ENCODE peak calls at places on chromosomes 16 and 17, in ten cellular contexts. P is A549, I is dorsolateral prefrontal cortex, M is Calu3, O is B cell, C is nephron progenitor cell, F is RWPE1, G is coronary artery, Z is stomach, T is ovary. A is an unnamed sample.

GRCh38 chr16:86614699-86615098 is 36.4 kb downstream of the FOXL1 start:
- DNase-seq in P (no peak), I (no peak), M (no peak), O (no peak), C (no peak), F (no peak), G (no peak), Z (no peak), T (no peak), A (no peak)

GRCh38 chr16:15949210-15950166 is at the start of gene ABCC1:
- DNase-seq in P (peak), I (no peak), M (peak), O (peak), C (peak), F (peak), G (no peak), Z (peak), T (peak), A (no peak)

GRCh38 chr17:27339836-27340550 is 46.1 kb downstream of the WSB1 start:
- DNase-seq in P (peak), I (no peak), M (peak), O (no peak), C (no peak), F (peak), G (no peak), Z (no peak), T (no peak), A (no peak)

GRCh38 chr17:79993390-79994221 is 42.1 kb downstream of the TBC1D16 start:
- DNase-seq in P (peak), I (peak), M (peak), O (peak), C (peak), F (peak), G (no peak), Z (peak), T (peak), A (no peak)

GRCh38 chr17:47705536-47706481 is 11.8 kb downstream of the TBKBP1 start:
- DNase-seq in P (no peak), I (no peak), M (no peak), O (no peak), C (no peak), F (no peak), G (no peak), Z (no peak), T (no peak), A (no peak)

GRCh38 chr17:31581491-31581890 is 190.0 kb downstream of the RAB11FIP4 start:
- DNase-seq in P (no peak), I (no peak), M (no peak), O (no peak), C (no peak), F (no peak), G (peak), Z (peak), T (no peak), A (no peak)

GRCh38 chr16:87161822-87162676 is 155.1 kb downstream of the C16orf95 start:
- DNase-seq in P (no peak), I (no peak), M (no peak), O (no peak), C (no peak), F (no peak), G (no peak), Z (no peak), T (no peak), A (no peak)

GRCh38 chr17:66980896-66981295 is 16.4 kb downstream of the CACNG4 start:
- DNase-seq in P (no peak), I (no peak), M (no peak), O (no peak), C (no peak), F (no peak), G (no peak), Z (no peak), T (no peak), A (no peak)

GRCh38 chr16:25692307-25692706 is 548 bp downstream of the HS3ST4 start:
- DNase-seq in P (no peak), I (no peak), M (no peak), O (no peak), C (peak), F (no peak), G (no peak), Z (peak), T (no peak), A (no peak)

GRCh38 chr16:48365601-48366164 is 19.5 kb downstream of the SIAH1 start:
- DNase-seq in P (peak), I (peak), M (peak), O (peak), C (peak), F (peak), G (peak), Z (peak), T (peak), A (peak)

GRCh38 chr17:41406205-41406604 is 8.8 kb upstream of the KRT31 start:
- DNase-seq in P (peak), I (no peak), M (peak), O (no peak), C (no peak), F (peak), G (no peak), Z (no peak), T (no peak), A (no peak)
- TF ChIP-seq CTCF in P (peak), I (no peak), M (no peak), O (no peak), C (no peak), F (no peak), G (no peak), Z (no peak), T (no peak), A (peak)

GRCh38 chr16:67636713-67637112 is 8.2 kb upstream of the CARMIL2 start:
- DNase-seq in P (no peak), I (no peak), M (no peak), O (no peak), C (no peak), F (no peak), G (no peak), Z (no peak), T (no peak), A (no peak)

GRCh38 chr16:67628216-67628615 is 16.7 kb upstream of the CARMIL2 start:
- DNase-seq in P (no peak), I (no peak), M (no peak), O (no peak), C (no peak), F (no peak), G (no peak), Z (no peak), T (no peak), A (no peak)

GRCh38 chr16:67637625-67638024 is 7.3 kb upstream of the CARMIL2 start:
- DNase-seq in P (no peak), I (no peak), M (no peak), O (no peak), C (no peak), F (no peak), G (no peak), Z (no peak), T (no peak), A (no peak)

GRCh38 chr16:67632415-67633172 is 12.3 kb upstream of the CARMIL2 start:
- DNase-seq in P (no peak), I (peak), M (no peak), O (no peak), C (no peak), F (no peak), G (no peak), Z (no peak), T (peak), A (no peak)
- TF ChIP-seq CTCF in P (no peak), I (no peak), M (no peak), O (no peak), C (no peak), F (no peak), G (no peak), Z (no peak), T (no peak), A (no peak)

GRCh38 chr17:56653877-56654276 is 60.4 kb downstream of the NOG start:
- DNase-seq in P (peak), I (no peak), M (peak), O (peak), C (peak), F (peak), G (no peak), Z (no peak), T (no peak), A (no peak)
- TF ChIP-seq CTCF in P (peak), I (peak), M (peak), O (peak), C (peak), F (peak), G (no peak), Z (no peak), T (no peak), A (peak)

DNA sequence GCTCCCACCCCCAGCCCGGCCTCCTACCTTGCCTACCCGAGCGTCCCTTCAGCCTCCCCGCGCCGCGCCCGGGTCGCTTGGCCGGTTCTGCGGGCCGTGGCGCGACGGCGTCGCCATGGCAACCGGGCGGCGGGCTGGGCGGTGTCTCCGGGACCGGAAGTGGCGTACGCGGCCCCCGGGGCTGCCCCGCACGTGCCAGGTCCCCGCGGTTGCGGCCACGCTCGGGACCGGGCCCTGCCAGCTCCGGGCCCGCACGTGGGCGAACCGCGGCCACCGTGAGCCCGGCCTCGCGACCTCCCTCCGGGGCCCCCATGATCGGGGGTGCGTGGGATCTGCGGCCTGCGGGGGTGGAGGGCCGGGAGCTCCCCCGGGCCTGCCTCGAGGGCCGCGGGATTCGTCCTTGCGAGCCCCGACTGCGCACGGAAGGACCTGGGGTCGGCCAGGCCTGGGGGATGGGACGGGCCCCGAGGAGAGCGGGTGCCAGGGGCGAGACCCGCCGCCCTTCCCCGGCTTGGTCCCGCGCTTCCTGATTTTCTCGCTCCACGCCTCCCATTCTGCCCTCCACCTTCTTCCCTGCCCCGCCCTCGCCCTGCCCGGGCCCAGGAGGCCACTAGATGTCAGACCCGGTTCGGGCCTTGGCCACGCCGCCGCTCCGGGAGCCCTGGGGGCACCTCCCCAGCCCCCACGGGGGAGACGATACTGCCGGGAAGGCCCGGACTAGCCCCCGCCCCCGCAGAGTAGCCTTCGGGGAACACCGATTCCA is at the start of gene CYB561:
- DNase-seq in P (peak), I (no peak), M (peak), O (peak), C (peak), F (peak), G (no peak), Z (peak), T (peak), A (no peak)
- TF ChIP-seq CTCF in P (no peak), I (no peak), M (no peak), O (peak), C (no peak), F (peak), G (no peak), Z (no peak), T (no peak), A (peak)

GRCh38 chr16:22214893-22215292 is 8.8 kb downstream of the EEF2K start:
- DNase-seq in P (peak), I (no peak), M (no peak), O (no peak), C (no peak), F (no peak), G (no peak), Z (no peak), T (no peak), A (no peak)
- TF ChIP-seq CTCF in P (no peak), I (no peak), M (no peak), O (no peak), C (no peak), F (no peak), G (no peak), Z (no peak), T (no peak), A (no peak)

GRCh38 chr16:88941933-88942909 is 34.8 kb downstream of the CBFA2T3 start:
- DNase-seq in P (peak), I (no peak), M (no peak), O (peak), C (peak), F (peak), G (no peak), Z (peak), T (peak), A (no peak)
- TF ChIP-seq CTCF in P (peak), I (peak), M (no peak), O (peak), C (peak), F (peak), G (peak), Z (no peak), T (peak), A (peak)

DNA sequence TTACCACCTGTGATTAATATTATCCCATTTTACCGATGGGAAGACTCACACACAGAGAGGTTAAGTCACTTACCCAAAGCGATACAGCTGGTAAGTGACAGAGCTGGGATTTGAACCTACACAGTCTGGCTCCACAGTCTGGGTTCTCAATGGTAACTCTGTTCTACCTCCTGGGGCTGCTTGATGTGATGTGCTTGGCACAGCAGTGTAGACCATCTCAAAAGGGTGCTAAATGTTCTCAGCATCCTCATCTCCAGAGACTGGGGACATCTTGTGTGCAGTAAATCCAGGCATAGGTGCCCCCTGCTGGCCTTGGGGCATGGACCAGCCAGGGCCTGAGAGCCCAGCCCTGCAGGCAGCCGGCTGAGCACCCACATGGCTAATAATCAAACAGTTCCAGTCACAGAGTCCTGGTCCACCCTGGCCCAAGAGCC is 15.4 kb upstream of the KATNB1 start:
- DNase-seq in P (peak), I (peak), M (peak), O (peak), C (peak), F (peak), G (no peak), Z (peak), T (no peak), A (no peak)
- TF ChIP-seq CTCF in P (peak), I (peak), M (peak), O (peak), C (peak), F (peak), G (no peak), Z (no peak), T (no peak), A (peak)

DNA sequence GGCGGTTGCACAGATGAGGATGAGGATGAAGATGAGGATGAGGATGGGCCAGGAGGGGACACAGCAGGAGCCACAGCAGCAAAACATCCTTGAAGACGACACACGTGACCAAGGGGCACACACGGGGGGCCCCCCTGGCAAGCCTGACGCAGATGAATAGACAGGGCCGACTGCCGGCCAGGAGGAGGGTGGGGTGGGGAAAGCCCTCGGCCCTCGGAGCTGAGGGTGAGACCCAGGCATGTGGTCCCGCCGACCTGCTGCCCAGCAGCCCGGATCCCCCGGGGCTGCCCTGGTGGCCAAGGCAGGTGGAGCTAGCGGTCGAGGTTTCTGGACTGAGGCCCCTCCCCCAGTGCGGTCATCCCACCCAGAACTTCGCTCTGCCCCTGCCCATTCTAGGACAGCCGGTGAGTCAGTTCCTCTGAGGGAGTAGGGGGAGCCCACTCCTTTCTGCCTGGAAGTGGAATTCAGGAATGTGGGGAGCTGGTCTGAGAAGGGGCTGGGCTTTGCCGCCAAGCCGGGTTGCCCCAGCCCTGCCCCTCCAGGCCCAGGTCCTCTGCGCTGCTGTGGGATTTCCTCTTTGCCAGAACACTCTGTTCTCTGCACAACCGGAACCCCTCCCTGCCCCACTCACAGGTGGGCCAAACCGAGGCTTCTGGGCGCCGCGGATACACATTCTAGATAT is 9.9 kb downstream of the CYGB start:
- DNase-seq in P (no peak), I (no peak), M (peak), O (peak), C (peak), F (no peak), G (no peak), Z (peak), T (peak), A (no peak)
- TF ChIP-seq CTCF in P (no peak), I (peak), M (no peak), O (no peak), C (no peak), F (no peak), G (no peak), Z (no peak), T (peak), A (peak)

DNA sequence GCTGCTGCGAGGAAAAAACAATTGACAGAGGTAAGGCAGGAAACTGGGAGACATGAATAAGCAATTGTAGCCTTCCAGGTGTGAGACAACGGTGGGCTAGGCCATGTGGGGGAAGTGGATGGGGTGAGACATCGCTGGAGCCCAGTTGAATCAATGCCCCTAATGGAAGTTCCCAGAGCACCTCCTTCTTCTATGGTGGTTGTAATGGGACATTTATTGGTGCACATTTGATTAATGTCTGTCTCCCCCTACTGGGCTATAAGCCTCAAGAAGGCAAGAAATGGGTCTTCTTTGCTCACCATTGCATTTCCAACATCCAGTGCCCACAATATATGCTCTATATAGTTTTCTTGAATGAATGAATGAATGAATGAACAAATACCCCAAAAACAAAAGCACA is 22.7 kb upstream of the CD300E start:
- DNase-seq in P (peak), I (no peak), M (no peak), O (peak), C (no peak), F (peak), G (no peak), Z (no peak), T (no peak), A (no peak)
- TF ChIP-seq CTCF in P (peak), I (peak), M (peak), O (peak), C (no peak), F (peak), G (no peak), Z (no peak), T (no peak), A (no peak)

A was measured in BJ.